ENCODE peak calls at places on chromosomes 3 and 15, in nine cellular contexts. I is PC-3, K is H9, H is AG04449, Z is COR-L47, R is NCI-H460, U is A172, D is H54, A is neuronal stem cell. Y is an unnamed sample.

GRCh38 chr3:58469096-58469495 is 22.8 kb upstream of the KCTD6 start:
- DNase-seq in I (no peak), K (no peak), H (no peak), Z (no peak), R (no peak), U (no peak), D (no peak), A (no peak), Y (no peak)

GRCh38 chr3:48684480-48685143 is 1.1 kb downstream of the NCKIPSD start:
- DNase-seq in I (no peak), K (no peak), H (no peak), Z (no peak), R (no peak), U (no peak), D (no peak), A (no peak), Y (no peak)

GRCh38 chr15:45473068-45473467 is 49.5 kb downstream of the SLC30A4 start:
- DNase-seq in I (no peak), K (no peak), H (no peak), Z (no peak), R (no peak), U (no peak), D (no peak), A (no peak), Y (no peak)

GRCh38 chr3:120200836-120201235 is 84.2 kb downstream of the GPR156 start:
- DNase-seq in I (no peak), K (no peak), H (no peak), Z (no peak), R (no peak), U (no peak), D (no peak), A (no peak), Y (no peak)

GRCh38 chr15:101187820-101188516 is 63.9 kb downstream of the CHSY1 start:
- DNase-seq in I (no peak), K (no peak), H (no peak), Z (no peak), R (no peak), U (peak), D (no peak), A (no peak), Y (no peak)

GRCh38 chr15:50166216-50166615 is 15.8 kb upstream of the SLC27A2 start:
- DNase-seq in I (no peak), K (no peak), H (peak), Z (no peak), R (no peak), U (peak), D (peak), A (no peak), Y (no peak)

GRCh38 chr3:170233532-170233931 is 11.3 kb downstream of the PRKCI start:
- DNase-seq in I (peak), K (no peak), H (peak), Z (no peak), R (no peak), U (peak), D (no peak), A (no peak), Y (no peak)

GRCh38 chr3:155453512-155453911 is 160.0 kb upstream of the STRIT1 start:
- DNase-seq in I (no peak), K (no peak), H (no peak), Z (no peak), R (no peak), U (no peak), D (no peak), A (no peak), Y (no peak)

GRCh38 chr3:129892857-129893615 is 475 bp downstream of the TMCC1 start:
- DNase-seq in I (peak), K (peak), H (no peak), Z (peak), R (no peak), U (peak), D (peak), A (peak), Y (no peak)

GRCh38 chr3:142896201-142896755 is 7.4 kb upstream of the PCOLCE2 start:
- DNase-seq in I (peak), K (no peak), H (peak), Z (no peak), R (peak), U (peak), D (peak), A (no peak), Y (no peak)

GRCh38 chr15:55267401-55268053 is 22.1 kb downstream of the RAB27A start:
- DNase-seq in I (no peak), K (no peak), H (no peak), Z (no peak), R (no peak), U (peak), D (no peak), A (no peak), Y (no peak)

GRCh38 chr15:48582472-48583235 is 62.9 kb downstream of the FBN1 start:
- DNase-seq in I (no peak), K (no peak), H (peak), Z (no peak), R (no peak), U (no peak), D (no peak), A (no peak), Y (no peak)

GRCh38 chr15:73317651-73318462 is 50.9 kb downstream of the HCN4 start:
- DNase-seq in I (no peak), K (peak), H (no peak), Z (peak), R (no peak), U (peak), D (peak), A (no peak), Y (no peak)

GRCh38 chr3:58008140-58009025 is at the start of gene FLNB:
- DNase-seq in I (peak), K (peak), H (no peak), Z (peak), R (peak), U (peak), D (peak), A (peak), Y (no peak)

GRCh38 chr15:70034596-70034995 is 63.1 kb downstream of the TLE3 start:
- DNase-seq in I (no peak), K (no peak), H (no peak), Z (no peak), R (no peak), U (no peak), D (no peak), A (no peak), Y (no peak)

GRCh38 chr3:197082871-197083270 is 53.3 kb upstream of the MELTF start:
- DNase-seq in I (no peak), K (no peak), H (no peak), Z (no peak), R (no peak), U (no peak), D (no peak), A (no peak), Y (no peak)

GRCh38 chr15:75620776-75621536 is 4.6 kb downstream of the SNUPN start:
- DNase-seq in I (no peak), K (no peak), H (peak), Z (no peak), R (peak), U (peak), D (peak), A (no peak), Y (no peak)

GRCh38 chr3:58994746-58995330 is 55.0 kb downstream of the CFAP20DC start:
- DNase-seq in I (peak), K (peak), H (no peak), Z (peak), R (peak), U (peak), D (peak), A (peak), Y (no peak)

GRCh38 chr3:42166662-42167300 is 75.6 kb downstream of the TRAK1 start:
- DNase-seq in I (no peak), K (no peak), H (no peak), Z (no peak), R (no peak), U (no peak), D (no peak), A (no peak), Y (no peak)

GRCh38 chr15:63178034-63178433 is 11.4 kb upstream of the RAB8B start:
- DNase-seq in I (no peak), K (no peak), H (no peak), Z (peak), R (no peak), U (no peak), D (no peak), A (no peak), Y (no peak)

GRCh38 chr3:25648925-25649828 is 15.5 kb downstream of the TOP2B start:
- DNase-seq in I (no peak), K (no peak), H (no peak), Z (no peak), R (no peak), U (no peak), D (no peak), A (no peak), Y (no peak)

GRCh38 chr3:2211568-2211967 is 112.9 kb downstream of the CNTN4 start:
- DNase-seq in I (no peak), K (no peak), H (no peak), Z (no peak), R (no peak), U (no peak), D (no peak), A (no peak), Y (no peak)

GRCh38 chr3:51585197-51585596 is 46.7 kb downstream of the RAD54L2 start:
- DNase-seq in I (no peak), K (no peak), H (no peak), Z (no peak), R (no peak), U (no peak), D (no peak), A (no peak), Y (no peak)

GRCh38 chr3:81643721-81644120 is 117.7 kb downstream of the GBE1 start:
- DNase-seq in I (peak), K (no peak), H (peak), Z (peak), R (no peak), U (peak), D (no peak), A (no peak), Y (peak)

GRCh38 chr15:65913631-65914199 is 44.4 kb downstream of the RAB11A start:
- DNase-seq in I (no peak), K (no peak), H (no peak), Z (no peak), R (no peak), U (no peak), D (no peak), A (no peak), Y (no peak)

GRCh38 chr3:80285370-80285769 is 517.6 kb upstream of the ROBO1 start:
- DNase-seq in I (peak), K (no peak), H (no peak), Z (no peak), R (no peak), U (no peak), D (no peak), A (no peak), Y (no peak)